ENCODE peak calls at places on chromosomes 13 and 19, in four cellular contexts. One of them, this sample, is unnamed.

GRCh38 chr13:50387124-50387581 is 371.9 kb downstream of the KCNRG start:
- DNase-seq in fibroblast of pulmonary artery: peak; percentile 16
- DNase-seq in retinal pigment epithelial cell: no peak
- DNase-seq in heart right ventricle: peak; percentile 52
- DNase-seq in this sample: peak; percentile 61

GRCh38 chr19:13381827-13382632 is 124.2 kb downstream of the CACNA1A start:
- DNase-seq in heart right ventricle: no peak
- DNase-seq in retinal pigment epithelial cell: no peak
- DNase-seq in fibroblast of pulmonary artery: peak; percentile 67
- DNase-seq in this sample: peak; percentile 55

GRCh38 chr19:22919946-22920345 is 83.0 kb downstream of the ZNF728 start:
- DNase-seq in heart right ventricle: no peak
- DNase-seq in retinal pigment epithelial cell: no peak
- DNase-seq in fibroblast of pulmonary artery: no peak
- DNase-seq in this sample: no peak

GRCh38 chr19:32067686-32068085 is 277.7 kb upstream of the ZNF507 start:
- DNase-seq in retinal pigment epithelial cell: no peak
- DNase-seq in heart right ventricle: no peak
- DNase-seq in fibroblast of pulmonary artery: no peak
- DNase-seq in this sample: no peak

GRCh38 chr13:77506874-77507273 is 28.6 kb upstream of the SCEL start:
- DNase-seq in retinal pigment epithelial cell: no peak
- DNase-seq in heart right ventricle: no peak
- DNase-seq in fibroblast of pulmonary artery: no peak
- DNase-seq in this sample: peak; percentile 15

GRCh38 chr19:50252111-50252886 is 48.9 kb downstream of the MYH14 start:
- DNase-seq in heart right ventricle: no peak
- DNase-seq in fibroblast of pulmonary artery: peak; percentile 32
- DNase-seq in retinal pigment epithelial cell: no peak
- DNase-seq in this sample: no peak

GRCh38 chr13:47858678-47859050 is 142.4 kb downstream of the SUCLA2 start:
- DNase-seq in retinal pigment epithelial cell: peak; percentile 74
- DNase-seq in heart right ventricle: no peak
- DNase-seq in fibroblast of pulmonary artery: peak; percentile 78
- DNase-seq in this sample: peak; percentile 27

GRCh38 chr19:49800771-49801170 is 12.3 kb downstream of the FUZ start:
- DNase-seq in fibroblast of pulmonary artery: no peak
- DNase-seq in heart right ventricle: no peak
- DNase-seq in retinal pigment epithelial cell: no peak
- DNase-seq in this sample: no peak

GRCh38 chr13:105655046-105655445 is 880.4 kb downstream of the EFNB2 start:
- DNase-seq in fibroblast of pulmonary artery: peak; percentile 80
- DNase-seq in retinal pigment epithelial cell: peak; percentile 74
- DNase-seq in heart right ventricle: no peak
- DNase-seq in this sample: peak; percentile 22

GRCh38 chr13:50208826-50209335 is 193.6 kb downstream of the KCNRG start:
- DNase-seq in fibroblast of pulmonary artery: peak; percentile 93
- DNase-seq in retinal pigment epithelial cell: peak; percentile 59
- DNase-seq in heart right ventricle: peak; percentile 41
- DNase-seq in this sample: peak; percentile 89

GRCh38 chr19:12364391-12365093 is 941 bp downstream of the ZNF442 start:
- DNase-seq in heart right ventricle: peak; percentile 13
- DNase-seq in fibroblast of pulmonary artery: peak; percentile 24
- DNase-seq in retinal pigment epithelial cell: no peak
- DNase-seq in this sample: peak; percentile 24

GRCh38 chr19:20664917-20665781 is 3.8 kb upstream of the ZNF626 start:
- DNase-seq in heart right ventricle: peak; percentile 41
- DNase-seq in retinal pigment epithelial cell: peak; percentile 89
- DNase-seq in fibroblast of pulmonary artery: peak; percentile 3
- DNase-seq in this sample: peak; percentile 10

GRCh38 chr19:17073869-17074627 is 1.2 kb downstream of the HAUS8 start:
- DNase-seq in fibroblast of pulmonary artery: no peak
- DNase-seq in retinal pigment epithelial cell: no peak
- DNase-seq in heart right ventricle: no peak
- DNase-seq in this sample: no peak

GRCh38 chr13:29952245-29952644 is 101.8 kb upstream of the UBL3 start:
- DNase-seq in heart right ventricle: no peak
- DNase-seq in fibroblast of pulmonary artery: no peak
- DNase-seq in retinal pigment epithelial cell: no peak
- DNase-seq in this sample: no peak

GRCh38 chr13:113898391-113898790 is 34.5 kb upstream of the GAS6 start:
- DNase-seq in heart right ventricle: no peak
- DNase-seq in fibroblast of pulmonary artery: no peak
- DNase-seq in retinal pigment epithelial cell: no peak
- DNase-seq in this sample: no peak

GRCh38 chr13:41470187-41470586 is 12.8 kb downstream of the RGCC start:
- DNase-seq in fibroblast of pulmonary artery: no peak
- DNase-seq in retinal pigment epithelial cell: no peak
- DNase-seq in heart right ventricle: no peak
- DNase-seq in this sample: no peak

GRCh38 chr13:33228645-33229445 is 56.7 kb downstream of the STARD13 start:
- DNase-seq in fibroblast of pulmonary artery: peak; percentile 72
- DNase-seq in heart right ventricle: no peak
- DNase-seq in retinal pigment epithelial cell: no peak
- DNase-seq in this sample: peak; percentile 74

GRCh38 chr13:100163375-100163774 is 74.5 kb downstream of the PCCA start:
- DNase-seq in heart right ventricle: no peak
- DNase-seq in retinal pigment epithelial cell: no peak
- DNase-seq in fibroblast of pulmonary artery: no peak
- DNase-seq in this sample: no peak

GRCh38 chr19:40776966-40777794 is 867 bp upstream of the RAB4B start:
- DNase-seq in fibroblast of pulmonary artery: peak; percentile 94
- DNase-seq in retinal pigment epithelial cell: peak; percentile 79
- DNase-seq in heart right ventricle: peak; percentile 63
- DNase-seq in this sample: peak; percentile 94

DNA sequence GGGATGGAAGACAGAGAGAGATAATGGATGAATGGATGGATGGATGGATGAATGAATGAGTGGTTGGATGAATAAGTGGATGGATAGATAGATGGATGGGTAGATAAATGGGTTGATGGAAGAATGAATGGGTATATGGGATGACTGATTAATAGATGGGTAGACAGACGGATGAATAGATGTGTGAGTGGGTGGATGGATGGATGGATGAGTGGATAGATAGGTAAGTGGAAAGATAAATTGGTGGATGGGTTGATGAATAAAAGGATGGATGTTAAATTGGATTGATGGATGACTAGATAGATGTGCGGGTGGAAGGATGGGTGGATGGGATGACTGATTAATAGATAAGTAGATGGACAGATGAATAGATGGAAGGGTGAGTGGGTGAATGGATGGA is 1.4 kb downstream of the CASP14 start:
- DNase-seq in heart right ventricle: no peak
- DNase-seq in retinal pigment epithelial cell: no peak
- DNase-seq in fibroblast of pulmonary artery: no peak
- DNase-seq in this sample: no peak
- H3K4me3 ChIP-seq in heart right ventricle: no peak overlapping the region
- H3K4me3 ChIP-seq in retinal pigment epithelial cell: no peak overlapping the region
- H3K4me3 ChIP-seq in fibroblast of pulmonary artery: no peak overlapping the region
- H3K4me3 ChIP-seq in this sample: no peak overlapping the region

GRCh38 chr19:45090034-45090433 is 2.9 kb upstream of the PPP1R37 start:
- DNase-seq in heart right ventricle: no peak
- DNase-seq in retinal pigment epithelial cell: no peak
- DNase-seq in fibroblast of pulmonary artery: no peak
- DNase-seq in this sample: no peak
- TF ChIP-seq CTCF in heart right ventricle: no peak
- TF ChIP-seq CTCF in retinal pigment epithelial cell: peak; percentile 12
- TF ChIP-seq CTCF in fibroblast of pulmonary artery: no peak
- TF ChIP-seq CTCF in this sample: no peak

GRCh38 chr19:33161201-33161600 is 29.3 kb downstream of the WDR88 start:
- DNase-seq in fibroblast of pulmonary artery: no peak
- DNase-seq in retinal pigment epithelial cell: no peak
- DNase-seq in heart right ventricle: no peak
- DNase-seq in this sample: no peak
- H3K4me3 ChIP-seq in fibroblast of pulmonary artery: no peak overlapping the region
- H3K4me3 ChIP-seq in retinal pigment epithelial cell: no peak overlapping the region
- H3K4me3 ChIP-seq in heart right ventricle: no peak overlapping the region
- H3K4me3 ChIP-seq in this sample: no peak overlapping the region

DNA sequence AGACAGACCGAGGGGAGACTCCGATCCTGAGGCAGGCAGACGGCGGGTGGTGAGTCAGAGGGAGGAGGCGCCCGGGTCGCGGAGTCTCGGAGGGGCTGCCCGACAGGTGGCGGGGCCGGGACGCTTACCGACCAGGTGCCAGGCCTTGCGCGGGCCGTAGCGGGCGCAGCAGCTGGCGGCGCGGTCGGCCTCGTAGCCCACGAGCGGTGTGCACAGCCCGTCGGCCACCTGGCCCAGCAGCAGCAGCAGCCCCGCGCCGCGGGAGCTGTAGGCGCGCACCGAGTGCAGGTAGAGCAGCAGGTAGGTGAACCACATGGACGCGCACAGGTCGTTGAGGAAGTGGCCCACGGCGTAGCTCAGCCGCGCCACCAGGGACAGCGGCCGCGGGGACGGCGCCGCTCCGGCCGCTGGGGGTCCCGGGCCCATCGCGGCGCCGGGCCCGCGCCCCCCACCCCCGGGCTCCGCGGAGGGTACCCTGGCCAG is 367 bp downstream of the MFSD12 start:
- DNase-seq in fibroblast of pulmonary artery: no peak
- DNase-seq in heart right ventricle: no peak
- DNase-seq in retinal pigment epithelial cell: no peak
- DNase-seq in this sample: no peak
- TF ChIP-seq CTCF in fibroblast of pulmonary artery: no peak
- TF ChIP-seq CTCF in heart right ventricle: no peak
- TF ChIP-seq CTCF in retinal pigment epithelial cell: no peak
- TF ChIP-seq CTCF in this sample: no peak

DNA sequence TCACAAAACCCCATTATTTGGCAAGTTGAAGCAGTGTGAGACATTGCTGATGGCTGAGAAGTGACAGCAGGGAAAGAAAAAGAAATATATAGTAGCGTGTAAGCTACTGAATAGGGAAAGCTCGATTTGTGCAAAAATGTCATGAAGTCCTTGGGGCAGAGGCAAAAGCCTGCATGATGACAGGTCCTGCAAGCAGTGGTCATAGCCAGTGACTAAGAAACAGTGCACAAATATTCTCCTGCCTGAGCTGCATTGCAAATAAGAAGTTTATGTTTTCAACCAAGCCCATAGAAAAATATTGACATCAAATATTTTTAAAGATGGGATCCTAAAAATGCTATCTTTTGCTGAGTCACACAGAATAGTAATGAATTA is 270.0 kb downstream of the SLITRK6 start:
- DNase-seq in retinal pigment epithelial cell: no peak
- DNase-seq in fibroblast of pulmonary artery: no peak
- DNase-seq in heart right ventricle: no peak
- DNase-seq in this sample: peak; percentile 5
- H3K4me3 ChIP-seq in retinal pigment epithelial cell: no peak overlapping the region
- H3K4me3 ChIP-seq in fibroblast of pulmonary artery: no peak overlapping the region
- H3K4me3 ChIP-seq in heart right ventricle: no peak overlapping the region
- H3K4me3 ChIP-seq in this sample: no peak overlapping the region

GRCh38 chr13:72521965-72522661 is 205.3 kb downstream of the MZT1 start:
- DNase-seq in retinal pigment epithelial cell: no peak
- DNase-seq in fibroblast of pulmonary artery: no peak
- DNase-seq in heart right ventricle: no peak
- DNase-seq in this sample: no peak
- TF ChIP-seq CTCF in retinal pigment epithelial cell: no peak
- TF ChIP-seq CTCF in fibroblast of pulmonary artery: no peak
- TF ChIP-seq CTCF in heart right ventricle: no peak
- TF ChIP-seq CTCF in this sample: no peak

GRCh38 chr19:2014081-2014693 is 1.3 kb downstream of the BTBD2 start:
- DNase-seq in retinal pigment epithelial cell: no peak
- DNase-seq in heart right ventricle: no peak
- DNase-seq in fibroblast of pulmonary artery: no peak
- DNase-seq in this sample: no peak

GRCh38 chr19:2012941-2013682 is 2.4 kb downstream of the BTBD2 start:
- DNase-seq in heart right ventricle: no peak
- DNase-seq in fibroblast of pulmonary artery: no peak
- DNase-seq in retinal pigment epithelial cell: no peak
- DNase-seq in this sample: no peak

GRCh38 chr19:2013683-2013961 is 1.9 kb downstream of the BTBD2 start:
- DNase-seq in fibroblast of pulmonary artery: no peak
- DNase-seq in retinal pigment epithelial cell: no peak
- DNase-seq in heart right ventricle: no peak
- DNase-seq in this sample: no peak

GRCh38 chr19:2010135-2010668 is 5.3 kb downstream of the BTBD2 start:
- DNase-seq in fibroblast of pulmonary artery: no peak
- DNase-seq in heart right ventricle: no peak
- DNase-seq in retinal pigment epithelial cell: no peak
- DNase-seq in this sample: no peak

DNA sequence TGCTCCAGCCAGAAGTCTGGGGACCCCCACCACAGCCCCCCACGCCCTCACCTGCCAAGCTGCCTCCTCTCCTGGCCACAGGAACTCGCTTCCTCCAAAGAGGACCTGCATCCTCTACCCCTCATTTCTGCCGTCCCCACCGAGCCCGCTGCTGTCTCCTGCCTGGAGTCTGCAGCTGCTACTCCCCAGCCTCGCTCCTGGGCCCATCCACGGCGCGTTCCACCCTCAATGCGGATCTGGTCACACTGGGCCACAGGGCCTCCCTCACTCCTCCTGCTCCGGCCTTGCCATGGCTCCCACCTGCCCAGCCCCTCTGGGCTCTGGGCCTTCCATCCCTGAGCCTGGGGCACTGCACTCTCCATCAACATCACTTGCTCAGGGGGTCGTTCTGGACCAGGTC is 4.3 kb downstream of the BTBD2 start:
- DNase-seq in fibroblast of pulmonary artery: no peak
- DNase-seq in heart right ventricle: no peak
- DNase-seq in retinal pigment epithelial cell: no peak
- DNase-seq in this sample: no peak
- H3K4me3 ChIP-seq in fibroblast of pulmonary artery: no peak overlapping the region
- H3K4me3 ChIP-seq in heart right ventricle: no peak overlapping the region
- H3K4me3 ChIP-seq in retinal pigment epithelial cell: no peak overlapping the region
- H3K4me3 ChIP-seq in this sample: no peak overlapping the region